ENCODE peak calls at places on chromosomes 13 and 19, in five cellular contexts. V is effector memory CD4-positive, alpha-beta T cell; Y is left ventricle myocardium inferior; C is uterus; D is SK-N-SH. R is an unnamed sample.

GRCh38 chr19:38862321-38863059 is 12.7 kb upstream of the HNRNPL start:
- DNase-seq in V (no peak), C (peak; percentile 81), D (peak; percentile 81), Y (no peak), R (no peak)

GRCh38 chr13:22081430-22081829 is 410.6 kb downstream of the FGF9 start:
- DNase-seq in D (no peak), V (no peak), C (no peak), Y (no peak), R (no peak)

GRCh38 chr13:52361225-52361624 is 44.7 kb downstream of the THSD1 start:
- DNase-seq in D (no peak), C (no peak), Y (no peak), V (no peak), R (no peak)

GRCh38 chr19:13120817-13121216 is 2.8 kb downstream of the NACC1 start:
- DNase-seq in C (no peak), Y (no peak), V (no peak), D (no peak), R (no peak)

GRCh38 chr13:86446311-86446710 is 647.1 kb upstream of the SLITRK6 start:
- DNase-seq in D (no peak), C (no peak), Y (no peak), V (no peak), R (no peak)

GRCh38 chr19:55777528-55777927 is 8.6 kb downstream of the RFPL4AL1 start:
- DNase-seq in Y (no peak), D (peak; percentile 13), V (no peak), C (no peak), R (no peak)

GRCh38 chr13:25232937-25233515 is 54.3 kb downstream of the MTMR6 start:
- DNase-seq in V (no peak), Y (no peak), C (no peak), D (peak; percentile 55), R (no peak)

GRCh38 chr19:45019187-45019586 is 17.9 kb downstream of the RELB start:
- DNase-seq in D (no peak), Y (no peak), V (no peak), C (no peak), R (no peak)

GRCh38 chr19:51702754-51703654 is 9.9 kb downstream of the SPACA6 start:
- DNase-seq in V (no peak), C (peak; percentile 51), D (peak; percentile 22), Y (no peak), R (no peak)

GRCh38 chr19:33841685-33842084 is 45.0 kb downstream of the KCTD15 start:
- DNase-seq in C (no peak), Y (no peak), V (no peak), D (no peak), R (no peak)

GRCh38 chr13:96100457-96101220 is 10.7 kb downstream of the HS6ST3 start:
- DNase-seq in V (no peak), C (no peak), Y (no peak), D (no peak), R (no peak)

GRCh38 chr13:110963554-110963970 is 48.7 kb upstream of the ANKRD10 start:
- DNase-seq in D (no peak), V (no peak), C (no peak), Y (no peak), R (no peak)

GRCh38 chr19:6020166-6020967 is 42.4 kb upstream of the RANBP3 start:
- DNase-seq in V (no peak), C (no peak), Y (no peak), D (peak; percentile 8), R (no peak)

GRCh38 chr19:33395561-33396550 is 22.3 kb downstream of the CEBPG start:
- DNase-seq in D (peak; percentile 22), C (peak; percentile 80), V (no peak), Y (peak; percentile 59), R (no peak)

GRCh38 chr13:92719868-92720267 is 506.7 kb upstream of the GPC6 start:
- DNase-seq in Y (no peak), C (no peak), V (no peak), D (no peak), R (no peak)

DNA sequence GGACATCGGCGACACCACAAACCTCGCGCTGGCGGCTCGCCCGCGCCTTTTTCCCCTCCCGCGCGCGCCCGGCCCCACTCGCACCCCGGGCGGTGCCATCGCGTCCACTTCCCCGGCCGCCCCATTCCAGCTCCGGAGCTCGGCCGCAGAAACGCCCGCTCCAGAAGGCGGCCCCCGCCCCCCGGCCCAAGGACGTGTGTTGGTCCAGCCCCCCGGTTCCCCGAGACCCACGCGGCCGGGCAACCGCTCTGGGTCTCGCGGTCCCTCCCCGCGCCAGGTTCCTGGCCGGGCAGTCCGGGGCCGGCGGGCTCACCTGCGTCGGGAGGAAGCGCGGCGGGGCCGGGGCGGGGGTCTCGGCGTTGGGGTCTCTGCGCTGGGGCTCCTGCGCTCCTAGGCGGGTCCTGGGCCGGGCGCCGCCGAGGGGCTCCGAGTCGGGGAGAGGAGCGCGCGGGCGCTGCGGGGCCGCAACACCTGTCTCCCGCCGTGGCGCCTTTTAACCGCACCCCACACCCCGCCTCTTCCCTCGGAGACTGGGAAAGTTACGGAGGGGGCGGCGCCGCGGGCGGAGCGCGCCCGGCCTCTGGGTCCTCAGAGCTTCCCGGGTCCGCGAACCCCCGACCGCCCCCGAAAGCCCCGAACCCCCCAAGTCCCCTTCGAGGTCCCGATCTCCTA is at the start of gene GJB2:
- DNase-seq in Y (no peak), D (peak; percentile 51), C (no peak), V (no peak), R (no peak)
- H3K27ac ChIP-seq in Y (no peak within 1 kb of the TSS), D (no peak within 1 kb of the TSS), C (no peak within 1 kb of the TSS), V (no peak within 1 kb of the TSS), R (peak within 1 kb of the TSS; percentile 81)

GRCh38 chr19:48455908-48456562 is 661 bp downstream of the KCNJ14 start:
- DNase-seq in C (no peak), D (peak; percentile 26), V (no peak), Y (no peak), R (no peak)

GRCh38 chr19:48454150-48454730 is 1.1 kb upstream of the KCNJ14 start:
- DNase-seq in V (no peak), D (peak; percentile 30), Y (no peak), C (no peak), R (no peak)

GRCh38 chr19:48452656-48453480 is 2.5 kb upstream of the KCNJ14 start:
- DNase-seq in Y (no peak), D (peak; percentile 17), C (no peak), V (no peak), R (no peak)

GRCh38 chr19:48456864-48457263 is 1.5 kb downstream of the KCNJ14 start:
- DNase-seq in V (no peak), C (no peak), D (no peak), Y (no peak), R (no peak)

DNA sequence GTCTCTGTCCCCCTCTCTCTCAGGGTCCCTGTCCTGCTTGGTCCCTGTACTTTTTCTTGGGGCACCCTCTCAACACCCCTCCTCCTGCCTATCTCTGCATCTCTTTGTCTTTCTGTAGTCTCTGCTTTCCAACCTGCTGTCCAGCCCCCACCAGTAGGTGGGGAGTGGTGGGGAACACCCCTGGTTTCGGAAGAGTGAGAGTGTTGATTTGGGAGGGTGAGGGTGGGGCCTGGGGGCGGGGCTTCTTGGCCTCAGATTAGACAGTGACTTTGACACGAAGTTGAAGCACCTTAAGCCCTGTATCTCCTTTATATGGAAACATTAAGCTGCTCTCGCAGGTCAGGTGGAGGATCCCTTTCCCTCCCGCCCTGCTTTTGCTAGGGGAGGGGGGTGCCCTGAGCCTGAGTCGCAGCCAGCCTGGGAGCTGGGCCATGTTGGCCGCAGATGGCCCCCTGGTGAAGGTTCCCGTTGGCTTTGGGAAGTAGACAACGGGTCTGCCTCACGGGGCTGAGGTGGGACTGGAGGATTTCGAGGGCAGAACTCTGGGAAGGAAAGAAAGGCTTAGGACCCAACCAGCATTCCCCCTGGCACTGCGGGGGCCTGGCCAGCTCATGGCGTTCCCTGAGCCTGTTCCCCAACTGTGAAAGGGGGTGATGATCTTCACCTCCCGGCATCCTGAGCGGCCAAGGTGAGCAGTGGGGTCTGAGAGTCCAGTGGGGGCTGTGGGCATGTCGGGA is at the start of gene KCNJ14:
- DNase-seq in D (no peak), V (no peak), C (no peak), Y (no peak), R (no peak)
- H3K36me3 ChIP-seq in D (peaks cover 34% of the 10 kb centered on the region), V (peaks cover 52% of the 10 kb centered on the region), C (no peaks in the 10 kb centered on the region), Y (peaks cover 55% of the 10 kb centered on the region), R (peaks cover 41% of the 10 kb centered on the region)

GRCh38 chr13:33691980-33692379 is 126.0 kb upstream of the RFC3 start:
- DNase-seq in Y (no peak), C (no peak), V (no peak), D (no peak), R (no peak)

GRCh38 chr13:33697936-33698335 is 120.0 kb upstream of the RFC3 start:
- DNase-seq in D (no peak), Y (no peak), C (no peak), V (no peak), R (no peak)

GRCh38 chr13:33694546-33694945 is 123.4 kb upstream of the RFC3 start:
- DNase-seq in D (no peak), C (no peak), Y (no peak), V (no peak), R (no peak)

GRCh38 chr13:33692531-33692930 is 125.4 kb upstream of the RFC3 start:
- DNase-seq in Y (no peak), D (no peak), C (no peak), V (no peak), R (no peak)

DNA sequence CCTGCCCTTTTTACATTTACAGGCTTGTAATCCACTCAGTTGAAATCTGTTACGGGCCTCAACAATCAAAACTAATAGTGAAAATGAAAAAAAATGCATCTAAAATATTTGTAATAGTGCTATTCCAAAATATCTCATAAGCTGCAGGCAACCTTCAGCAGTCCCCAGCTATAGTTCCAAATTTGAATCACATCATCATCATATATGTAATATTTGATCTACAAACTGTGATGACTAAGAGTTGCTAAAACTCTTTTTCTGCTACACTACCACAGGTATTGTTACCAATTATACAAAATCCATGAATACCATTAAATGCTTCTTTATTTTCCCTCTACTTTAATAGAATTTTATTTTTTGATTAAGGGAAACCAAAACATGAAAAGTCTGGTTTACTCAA is 121.4 kb upstream of the RFC3 start:
- DNase-seq in Y (no peak), D (no peak), C (no peak), V (no peak), R (no peak)
- H3K27ac ChIP-seq in Y (no peak overlapping the region), D (no peak overlapping the region), C (no peak overlapping the region), V (no peak overlapping the region), R (no peak overlapping the region)

GRCh38 chr13:113192279-113192678 is 16.2 kb downstream of the PCID2 start:
- DNase-seq in C (no peak), Y (no peak), V (no peak), D (no peak), R (no peak)
- H3K36me3 ChIP-seq in C (no peaks in the 10 kb centered on the region), Y (peaks cover 91% of the 10 kb centered on the region), V (peaks cover 51% of the 10 kb centered on the region), D (peaks cover 79% of the 10 kb centered on the region), R (peaks cover 24% of the 10 kb centered on the region)

GRCh38 chr13:113028336-113029060 is 59.5 kb downstream of the MCF2L start:
- DNase-seq in C (no peak), V (no peak), D (no peak), Y (no peak), R (no peak)
- H3K27ac ChIP-seq in C (no peak overlapping the region), V (no peak overlapping the region), D (no peak overlapping the region), Y (no peak overlapping the region), R (no peak overlapping the region)

DNA sequence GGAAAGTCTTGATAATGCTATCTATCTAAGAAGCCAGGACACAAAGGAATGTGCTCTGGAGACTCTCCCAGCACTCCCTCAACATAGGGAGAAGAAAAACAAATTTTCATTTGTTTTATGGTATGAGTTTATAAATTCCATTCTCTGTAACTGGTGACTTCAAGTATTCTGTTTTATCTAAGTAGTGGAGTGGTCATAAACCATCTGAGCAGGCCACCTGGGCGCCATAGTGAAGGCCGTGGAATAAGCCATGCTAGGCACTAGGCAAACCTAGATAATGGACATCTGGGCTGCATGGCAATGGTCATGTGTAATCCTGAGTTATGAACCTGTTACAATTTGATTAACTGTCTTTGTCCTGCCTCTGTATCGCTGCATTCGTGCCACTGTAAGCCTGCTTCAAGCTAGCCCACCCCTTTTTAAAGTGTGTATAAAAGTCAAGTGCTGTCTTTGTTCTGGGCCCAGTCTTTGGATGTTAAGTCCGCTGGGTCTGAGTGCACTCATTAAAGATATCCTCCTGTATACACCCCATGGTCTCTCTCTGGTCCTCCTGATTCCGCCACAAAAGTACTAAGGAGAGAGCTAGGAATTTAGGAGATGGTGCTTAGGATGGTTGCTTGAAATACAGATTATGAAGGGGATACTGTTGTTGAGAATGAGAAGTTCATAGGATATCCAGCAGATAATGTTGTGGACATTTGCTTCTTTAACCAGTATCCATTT is 13.2 kb downstream of the GTF2F2 start:
- DNase-seq in C (no peak), D (no peak), Y (no peak), V (no peak), R (no peak)
- H3K36me3 ChIP-seq in C (no peaks in the 10 kb centered on the region), D (peaks cover 8% of the 10 kb centered on the region), Y (peaks cover 10% of the 10 kb centered on the region), V (peaks cover 11% of the 10 kb centered on the region), R (peaks cover 4% of the 10 kb centered on the region)